ENCODE peak calls at places on chromosomes 16 and 17, in five cellular contexts. U is naive thymus-derived CD8-positive, alpha-beta T cell; D is SIG-M5; V is SHP77; M is GM04504. Q is an unnamed sample.

GRCh38 chr17:34728771-34729310 is 149.5 kb downstream of the TMEM132E start:
- DNase-seq in U (no peak), D (no peak), V (no peak), M (no peak), Q (no peak)

GRCh38 chr17:1628856-1629646 is 417 bp upstream of the SLC43A2 start:
- DNase-seq in U (peak), D (no peak), V (peak), M (peak), Q (peak)

GRCh38 chr17:46072998-46073397 is 73.9 kb downstream of the STH start:
- DNase-seq in U (no peak), D (no peak), V (no peak), M (peak), Q (no peak)

GRCh38 chr16:69040144-69040909 is 65.1 kb upstream of the HAS3 start:
- DNase-seq in U (no peak), D (no peak), V (no peak), M (peak), Q (no peak)

GRCh38 chr17:66494023-66494803 is 191.8 kb downstream of the PRKCA start:
- DNase-seq in U (no peak), D (no peak), V (no peak), M (peak), Q (no peak)

GRCh38 chr16:89022051-89022836 is 45.2 kb upstream of the CBFA2T3 start:
- DNase-seq in U (peak), D (no peak), V (no peak), M (no peak), Q (no peak)

GRCh38 chr17:15273141-15273793 is 8.1 kb upstream of the PMP22 start:
- DNase-seq in U (no peak), D (no peak), V (no peak), M (peak), Q (no peak)

GRCh38 chr17:4744999-4745969 is 5.6 kb upstream of the CXCL16 start:
- DNase-seq in U (no peak), D (no peak), V (no peak), M (no peak), Q (no peak)

GRCh38 chr17:40452921-40453378 is 9.7 kb downstream of the IGFBP4 start:
- DNase-seq in U (no peak), D (no peak), V (no peak), M (no peak), Q (no peak)

GRCh38 chr16:3189869-3190268 is 1.9 kb downstream of the OR1F1 start:
- DNase-seq in U (no peak), D (no peak), V (no peak), M (no peak), Q (no peak)

GRCh38 chr17:81871387-81872120 is 417 bp upstream of the ARHGDIA start:
- DNase-seq in U (peak), D (no peak), V (peak), M (peak), Q (peak)

GRCh38 chr16:81277681-81278080 is 37.1 kb upstream of the GAN start:
- DNase-seq in U (no peak), D (no peak), V (no peak), M (no peak), Q (no peak)

GRCh38 chr16:4263504-4264436 is 9.1 kb downstream of the TFAP4 start:
- DNase-seq in U (no peak), D (no peak), V (no peak), M (peak), Q (no peak)

GRCh38 chr17:78557598-78558039 is 19.6 kb downstream of the DNAH17 start:
- DNase-seq in U (no peak), D (no peak), V (no peak), M (peak), Q (no peak)

GRCh38 chr17:5780476-5780875 is 196.2 kb upstream of the NLRP1 start:
- DNase-seq in U (no peak), D (no peak), V (no peak), M (peak), Q (no peak)

GRCh38 chr16:78175287-78175686 is 75.8 kb downstream of the WWOX start:
- DNase-seq in U (no peak), D (no peak), V (no peak), M (no peak), Q (no peak)

GRCh38 chr17:42342242-42343008 is 45.8 kb downstream of the STAT3 start:
- DNase-seq in U (no peak), D (peak), V (no peak), M (no peak), Q (peak)

GRCh38 chr16:78768723-78769122 is 669.3 kb downstream of the WWOX start:
- DNase-seq in U (no peak), D (no peak), V (no peak), M (no peak), Q (no peak)

GRCh38 chr16:10122546-10122945 is 59.7 kb downstream of the GRIN2A start:
- DNase-seq in U (no peak), D (no peak), V (no peak), M (no peak), Q (no peak)

GRCh38 chr16:11964761-11965539 is at the start of gene TNFRSF17:
- DNase-seq in U (no peak), D (no peak), V (no peak), M (no peak), Q (no peak)

GRCh38 chr17:41638194-41638593 is 13.8 kb upstream of the KRT17 start:
- DNase-seq in U (no peak), D (no peak), V (no peak), M (no peak), Q (no peak)

GRCh38 chr16:14350081-14350480 is 279.0 kb downstream of the MRTFB start:
- DNase-seq in U (no peak), D (no peak), V (no peak), M (no peak), Q (no peak)

GRCh38 chr16:88065747-88066142 is 114.5 kb downstream of the BANP start:
- DNase-seq in U (no peak), D (no peak), V (no peak), M (no peak), Q (no peak)

GRCh38 chr16:69176033-69176780 is 10.8 kb upstream of the SNTB2 start:
- DNase-seq in U (no peak), D (no peak), V (no peak), M (peak), Q (no peak)

GRCh38 chr17:19387921-19388521 is 1.0 kb upstream of the MFAP4 start:
- DNase-seq in U (no peak), D (no peak), V (no peak), M (peak), Q (no peak)

GRCh38 chr17:40909755-40910154 is 24.7 kb upstream of the KRT20 start:
- DNase-seq in U (no peak), D (no peak), V (no peak), M (peak), Q (no peak)

GRCh38 chr17:36544049-36544319 is 735 bp upstream of the GGNBP2 start:
- DNase-seq in U (no peak), D (no peak), V (no peak), M (peak), Q (no peak)

GRCh38 chr16:3022697-3023414 is 886 bp downstream of the HCFC1R1 start:
- DNase-seq in U (no peak), D (no peak), V (no peak), M (peak), Q (no peak)

GRCh38 chr17:13036776-13037175 is 18.9 kb upstream of the ELAC2 start:
- DNase-seq in U (no peak), D (no peak), V (no peak), M (no peak), Q (no peak)

GRCh38 chr17:37234106-37234505 is 141.7 kb upstream of the C17orf78 start:
- DNase-seq in U (no peak), D (no peak), V (no peak), M (no peak), Q (no peak)

GRCh38 chr16:12142157-12142556 is 165.6 kb downstream of the SNX29 start:
- DNase-seq in U (no peak), D (no peak), V (no peak), M (no peak), Q (no peak)

GRCh38 chr17:56592487-56593072 is 919 bp upstream of the NOG start:
- DNase-seq in U (peak), D (no peak), V (no peak), M (no peak), Q (peak)

GRCh38 chr16:2919511-2920255 is 8.0 kb downstream of the FLYWCH1 start:
- DNase-seq in U (peak), D (no peak), V (peak), M (no peak), Q (peak)

GRCh38 chr16:4205971-4206370 is 35.9 kb downstream of the SRL start:
- DNase-seq in U (no peak), D (no peak), V (no peak), M (no peak), Q (no peak)

GRCh38 chr17:5418858-5419355 is 555 bp downstream of the NUP88 start:
- DNase-seq in U (peak), D (no peak), V (peak), M (no peak), Q (peak)